ENCODE peak calls at places on chromosomes 4 and X, in four cellular contexts. G is HCT116, K is K562, O is HepG2. F is an unnamed sample.

GRCh38 chrX:40099046-40099968 is 1.5 kb upstream of the BCOR start:
- DNase-seq in G (no peak), K (peak; percentile 33), O (no peak), F (no peak)

GRCh38 chr4:33881176-33881575 is 2363.1 kb downstream of the ARAP2 start:
- DNase-seq in G (no peak), K (no peak), O (no peak), F (no peak)

GRCh38 chrX:72604112-72604511 is 31.5 kb upstream of the HDAC8 start:
- DNase-seq in G (no peak), K (no peak), O (no peak), F (no peak)

GRCh38 chrX:153948847-153949819 is 4.7 kb upstream of the RENBP start:
- DNase-seq in G (no peak), K (no peak), O (no peak), F (no peak)

GRCh38 chr4:81377231-81377630 is 94.5 kb downstream of the RASGEF1B start:
- DNase-seq in G (no peak), K (no peak), O (no peak), F (no peak)

GRCh38 chrX:119502727-119503483 is 34.7 kb downstream of the SLC25A5 start:
- DNase-seq in G (no peak), K (no peak), O (peak; percentile 65), F (no peak)

GRCh38 chr4:53706422-53707032 is 115.2 kb upstream of the LNX1 start:
- DNase-seq in G (peak; percentile 34), K (peak; percentile 26), O (peak; percentile 35), F (no peak)

GRCh38 chrX:44637282-44637681 is 94.6 kb upstream of the FUNDC1 start:
- DNase-seq in G (no peak), K (no peak), O (no peak), F (no peak)

GRCh38 chr4:94758141-94758699 is 465 bp downstream of the BMPR1B start:
- DNase-seq in G (no peak), K (no peak), O (no peak), F (no peak)

GRCh38 chrX:68196939-68197791 is 236.1 kb downstream of the OPHN1 start:
- DNase-seq in G (peak; percentile 37), K (peak; percentile 53), O (peak; percentile 31), F (peak; percentile 38)

DNA sequence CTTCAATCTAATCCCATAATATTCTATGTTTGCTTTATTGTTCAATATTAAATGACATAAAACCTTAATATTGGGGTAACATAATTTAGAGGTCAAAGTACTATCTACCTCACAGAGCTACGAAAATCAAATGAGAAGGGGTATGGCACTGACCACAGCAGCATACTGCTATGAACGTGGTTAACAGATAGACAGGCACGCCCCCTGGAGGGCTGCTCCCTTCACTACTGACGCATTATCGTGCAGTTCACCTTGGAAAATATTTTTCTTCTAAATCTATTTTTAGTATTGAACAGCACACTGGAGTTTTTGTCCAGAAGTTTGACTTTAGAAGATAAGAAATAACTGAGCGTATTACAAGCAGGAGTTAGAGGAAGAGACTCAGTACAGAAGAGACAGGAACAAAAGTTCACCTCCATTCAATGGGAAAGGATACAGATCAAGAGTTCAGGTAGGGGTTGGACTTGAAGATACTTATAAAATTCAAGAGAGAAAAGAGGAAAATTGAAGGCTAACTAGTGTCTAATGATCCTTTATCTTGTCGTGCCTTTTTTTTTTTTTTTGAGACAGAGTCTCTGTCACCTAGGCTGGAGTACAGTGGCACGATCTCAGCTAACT is 22.7 kb downstream of the MAP9 start:
- DNase-seq in G (peak; percentile 51), K (peak; percentile 22), O (peak; percentile 27), F (no peak)
- TF ChIP-seq CTCF in G (peak; percentile 81), K (peak; percentile 30), O (peak; percentile 78), F (peak; percentile 78)

DNA sequence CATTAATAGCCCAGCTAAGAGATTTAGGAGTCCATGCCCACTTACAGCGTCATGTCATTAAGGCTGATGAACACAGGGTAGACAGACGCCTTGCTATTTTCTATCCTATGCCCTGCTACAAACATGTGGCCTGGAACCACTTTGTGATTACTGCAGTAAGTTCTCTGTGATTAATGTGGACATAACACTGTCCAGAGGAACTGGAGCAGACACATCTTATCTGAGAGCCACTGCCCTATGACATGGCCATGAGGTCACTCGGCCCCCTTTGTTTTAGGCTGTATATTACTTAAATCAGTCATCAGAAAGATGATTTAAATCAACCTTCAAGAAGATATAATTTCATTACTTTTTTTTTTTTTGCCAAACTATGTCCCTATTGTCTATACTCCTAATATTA is 211.7 kb downstream of the MAML3 start:
- DNase-seq in G (no peak), K (no peak), O (no peak), F (no peak)
- TF ChIP-seq SIN3A in G (no peak), K (no peak), O (no peak), F (no peak)

GRCh38 chr4:158068063-158068462 is 104.8 kb downstream of the GASK1B start:
- DNase-seq in G (no peak), K (no peak), O (no peak), F (no peak)

GRCh38 chr4:158067646-158068045 is 105.2 kb downstream of the GASK1B start:
- DNase-seq in G (no peak), K (no peak), O (no peak), F (no peak)

GRCh38 chr4:158074851-158075250 is 98.0 kb downstream of the GASK1B start:
- DNase-seq in G (no peak), K (no peak), O (no peak), F (no peak)

GRCh38 chr4:158077835-158078234 is 95.0 kb downstream of the GASK1B start:
- DNase-seq in G (no peak), K (no peak), O (no peak), F (no peak)

DNA sequence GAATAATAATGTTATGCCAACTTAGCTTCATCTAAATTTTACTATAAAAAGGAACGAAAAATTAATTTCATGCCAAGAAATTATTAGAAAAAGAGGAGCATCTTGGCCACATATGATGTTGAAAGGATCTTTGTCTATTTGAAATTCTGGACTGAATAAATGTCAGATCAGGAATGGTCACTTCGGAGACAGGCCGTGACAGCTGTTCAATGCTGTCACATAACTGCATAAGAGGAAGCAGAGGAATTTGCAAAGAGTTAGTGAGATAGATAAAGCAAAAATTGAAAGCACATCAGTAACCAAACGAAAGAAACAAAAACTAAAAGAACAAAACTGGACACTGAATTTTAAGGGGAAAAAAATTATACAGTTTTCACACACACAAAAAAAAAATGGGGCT is 100.9 kb downstream of the GASK1B start:
- DNase-seq in G (no peak), K (no peak), O (no peak), F (no peak)
- TF ChIP-seq TCF7L2 in G (no peak), K (no peak), O (no peak), F (no peak)

GRCh38 chr4:13430834-13431568 is 53.1 kb downstream of the RAB28 start:
- DNase-seq in G (no peak), K (no peak), O (no peak), F (no peak)
- TF ChIP-seq CTCF in G (peak; percentile 41), K (peak; percentile 47), O (peak; percentile 42), F (peak; percentile 43)

GRCh38 chr4:156322592-156322991 is 368.9 kb upstream of the CTSO start:
- DNase-seq in G (peak; percentile 4), K (no peak), O (no peak), F (peak; percentile 42)

DNA sequence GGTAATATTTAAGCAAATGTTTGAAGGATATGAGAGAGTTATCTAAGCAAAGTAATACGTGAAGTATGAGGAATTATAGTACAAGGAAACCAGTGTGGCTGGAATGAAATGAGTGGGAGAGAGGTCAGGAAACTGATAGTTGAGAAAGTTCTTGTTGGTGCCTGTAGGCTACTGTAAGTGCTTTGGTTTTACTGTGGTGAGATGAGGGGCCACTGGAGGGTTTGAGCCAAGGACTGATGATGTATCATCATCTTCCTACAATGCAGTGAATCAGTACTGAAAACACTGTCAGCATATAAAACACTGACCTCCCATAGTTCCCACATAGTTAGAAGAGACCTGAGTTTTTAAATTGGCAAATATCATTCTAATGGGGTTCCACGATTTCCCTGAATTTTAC is 367.5 kb upstream of the CTSO start:
- DNase-seq in G (no peak), K (no peak), O (no peak), F (no peak)
- TF ChIP-seq SIN3A in G (no peak), K (no peak), O (no peak), F (no peak)

GRCh38 chr4:15504041-15504440 is 34.4 kb downstream of the CC2D2A start:
- DNase-seq in G (no peak), K (no peak), O (no peak), F (no peak)
- TF ChIP-seq TCF7L2 in G (no peak), K (no peak), O (no peak), F (no peak)

DNA sequence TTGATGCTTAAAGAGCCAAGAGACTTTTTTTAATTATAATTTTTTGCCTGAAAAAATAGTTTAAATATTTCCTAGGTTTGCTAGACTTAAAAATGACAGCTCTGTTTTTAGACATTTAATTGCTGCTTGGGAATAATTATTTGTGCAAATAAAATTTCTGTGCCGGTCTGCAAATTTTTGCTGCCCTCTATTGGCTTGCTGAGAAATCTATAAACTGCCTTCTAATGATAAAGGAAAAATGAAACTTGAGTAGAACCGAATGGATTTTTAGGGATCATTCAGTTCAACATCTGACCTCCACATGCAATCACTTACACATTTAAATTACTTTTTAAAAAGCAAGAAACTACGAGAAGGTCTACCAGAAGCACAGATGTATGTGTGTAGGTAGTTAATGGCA is 434.0 kb downstream of the FAM133A start:
- DNase-seq in G (no peak), K (no peak), O (no peak), F (no peak)
- TF ChIP-seq CTCF in G (no peak), K (no peak), O (no peak), F (peak; percentile 33)

GRCh38 chr4:68369474-68369805 is 19.6 kb upstream of the YTHDC1 start:
- DNase-seq in G (peak; percentile 32), K (no peak), O (no peak), F (no peak)
- TF ChIP-seq SIN3A in G (no peak), K (no peak), O (no peak), F (no peak)

GRCh38 chr4:99720206-99720605 is 62.6 kb upstream of the C4orf54 start:
- DNase-seq in G (no peak), K (no peak), O (no peak), F (no peak)
- TF ChIP-seq TCF7L2 in G (no peak), K (no peak), O (no peak), F (no peak)

F was measured in Panc1.